ENCODE peak calls at places on chromosomes 1 and 21, in six cellular contexts. E is GM12878, T is SK-N-SH, W is K562, C is H1, P is HepG2. K is an unnamed sample.

GRCh38 chr1:1470626-1471388 is 758 bp upstream of the ATAD3B start:
- DNase-seq in E (no peak), T (no peak), W (peak), C (no peak), P (no peak), K (no peak)

GRCh38 chr1:156999596-157000320 is 45.8 kb downstream of the ARHGEF11 start:
- DNase-seq in E (no peak), T (no peak), W (no peak), C (no peak), P (no peak), K (no peak)

GRCh38 chr1:201889092-201889968 is 632 bp downstream of the SHISA4 start:
- DNase-seq in E (no peak), T (no peak), W (no peak), C (no peak), P (no peak), K (no peak)

GRCh38 chr21:26732442-26733221 is 112.6 kb downstream of the ADAMTS1 start:
- DNase-seq in E (no peak), T (peak), W (no peak), C (peak), P (peak), K (no peak)

GRCh38 chr1:24109166-24109483 is 2.8 kb downstream of the MYOM3 start:
- DNase-seq in E (no peak), T (no peak), W (no peak), C (no peak), P (no peak), K (no peak)

GRCh38 chr21:46569071-46569470 is 35.8 kb downstream of the S100B start:
- DNase-seq in E (no peak), T (no peak), W (no peak), C (no peak), P (no peak), K (no peak)

GRCh38 chr1:11581455-11581854 is 72.8 kb downstream of the FBXO2 start:
- DNase-seq in E (no peak), T (no peak), W (no peak), C (no peak), P (no peak), K (no peak)

GRCh38 chr1:235971020-235971419 is 93.9 kb downstream of the NID1 start:
- DNase-seq in E (no peak), T (no peak), W (no peak), C (no peak), P (no peak), K (no peak)

GRCh38 chr21:32726742-32727477 is 903 bp downstream of the SYNJ1 start:
- DNase-seq in E (no peak), T (peak), W (peak), C (no peak), P (no peak), K (peak)

GRCh38 chr1:149881876-149882275 is 17.5 kb upstream of the BOLA1 start:
- DNase-seq in E (no peak), T (no peak), W (no peak), C (no peak), P (peak), K (no peak)

GRCh38 chr1:19013826-19014548 is 57.5 kb upstream of the IFFO2 start:
- DNase-seq in E (no peak), T (no peak), W (no peak), C (no peak), P (peak), K (no peak)

GRCh38 chr1:212388985-212389716 is 25.5 kb downstream of the PACC1 start:
- DNase-seq in E (no peak), T (no peak), W (no peak), C (no peak), P (peak), K (no peak)

GRCh38 chr1:240854367-240854766 is 242.4 kb upstream of the GREM2 start:
- DNase-seq in E (no peak), T (no peak), W (no peak), C (no peak), P (no peak), K (peak)

GRCh38 chr1:209384710-209385550 is 198.6 kb upstream of the CAMK1G start:
- DNase-seq in E (no peak), T (no peak), W (no peak), C (no peak), P (no peak), K (no peak)

GRCh38 chr1:110337704-110338199 is 1.4 kb upstream of the RBM15 start:
- DNase-seq in E (no peak), T (peak), W (peak), C (no peak), P (peak), K (peak)

GRCh38 chr21:42566524-42567180 is 53.0 kb downstream of the SLC37A1 start:
- DNase-seq in E (no peak), T (no peak), W (no peak), C (no peak), P (no peak), K (no peak)

GRCh38 chr1:8985915-8986813 is 40.1 kb downstream of the SLC2A7 start:
- DNase-seq in E (no peak), T (no peak), W (no peak), C (no peak), P (peak), K (peak)

GRCh38 chr1:24640288-24640687 is 2.8 kb upstream of the SRRM1 start:
- DNase-seq in E (no peak), T (no peak), W (no peak), C (no peak), P (peak), K (no peak)

GRCh38 chr1:241464985-241465384 is 54.6 kb downstream of the FH start:
- DNase-seq in E (no peak), T (no peak), W (no peak), C (no peak), P (no peak), K (no peak)

GRCh38 chr1:118716775-118717174 is 271.4 kb downstream of the TBX15 start:
- DNase-seq in E (no peak), T (no peak), W (no peak), C (no peak), P (peak), K (no peak)
- TF ChIP-seq USF2 in E (no peak), T (no peak), W (no peak), C (no peak), P (no peak), K (no peak)

DNA sequence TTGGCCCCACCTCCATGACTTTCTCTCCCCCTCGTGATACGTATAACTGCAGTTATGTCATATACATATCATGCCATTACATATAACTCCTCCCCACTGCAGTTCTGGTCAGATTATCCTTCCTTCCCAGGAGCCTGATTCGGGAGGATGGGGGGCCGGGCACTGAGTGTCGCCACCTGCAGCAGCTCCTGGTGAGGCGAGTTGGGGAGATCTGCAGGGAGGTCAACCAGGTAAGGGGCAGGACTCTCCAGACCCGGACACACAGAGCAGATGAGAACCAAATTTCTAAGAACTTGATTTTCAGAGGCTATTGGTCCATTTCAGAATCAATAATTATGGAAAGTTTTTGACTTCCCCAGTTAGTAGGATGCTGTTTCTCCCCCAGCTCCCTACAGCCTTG is 19.5 kb downstream of the HYI start:
- DNase-seq in E (no peak), T (no peak), W (no peak), C (no peak), P (no peak), K (no peak)
- TF ChIP-seq RAD21 in E (no peak), T (no peak), W (no peak), C (no peak), P (no peak), K (no peak)

DNA sequence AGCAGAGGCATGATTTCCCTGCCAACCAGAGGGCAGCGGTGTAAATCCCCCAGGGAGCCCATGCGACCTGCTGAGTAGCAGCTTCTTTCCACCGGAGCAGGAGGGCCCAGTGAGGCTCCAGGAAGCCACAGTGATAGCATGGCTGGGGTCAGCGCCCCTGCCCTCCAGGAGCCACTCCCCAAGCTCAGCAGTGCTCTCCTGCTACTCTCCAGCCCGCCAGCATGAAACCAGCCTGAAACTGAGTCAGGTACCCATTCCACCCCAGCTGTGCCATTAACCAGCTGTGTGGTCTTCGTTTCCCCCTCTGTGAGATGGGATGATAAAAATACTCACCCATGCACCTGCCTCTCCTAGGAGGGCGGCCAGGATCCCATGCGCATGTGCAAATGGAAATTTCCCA is 123.8 kb upstream of the TMEM51 start:
- DNase-seq in E (no peak), T (no peak), W (no peak), C (no peak), P (no peak), K (no peak)
- TF ChIP-seq EP300 in E (no peak), T (no peak), W (no peak), C (no peak), P (no peak), K (no peak)

GRCh38 chr1:172442843-172443565 is 865 bp downstream of the PIGC start:
- DNase-seq in E (no peak), T (no peak), W (no peak), C (no peak), P (no peak), K (no peak)
- TF ChIP-seq USF2 in E (no peak), T (no peak), W (no peak), C (no peak), P (no peak), K (no peak)